ENCODE peak calls at places on chromosomes 4 and X, in five cellular contexts. G is fibroblast of lung, H is upper lobe of right lung, I is AG04450, L is spleen. S is an unnamed sample.

GRCh38 chr4:44760142-44760898 is 34.0 kb upstream of the GNPDA2 start:
- DNase-seq in I (no peak), H (no peak), L (no peak), G (peak; percentile 57), S (no peak)

GRCh38 chr4:82372874-82373815 is 646 bp downstream of the HNRNPD start:
- DNase-seq in H (peak; percentile 86), I (no peak), L (peak; percentile 88), G (peak; percentile 48), S (no peak)

GRCh38 chrX:139739138-139739537 is 31.2 kb upstream of the MCF2 start:
- DNase-seq in L (no peak), I (no peak), H (no peak), G (peak; percentile 41), S (no peak)

GRCh38 chr4:186726440-186727148 is 2.9 kb upstream of the FAT1 start:
- DNase-seq in G (peak; percentile 79), I (peak; percentile 49), H (peak; percentile 85), L (no peak), S (peak; percentile 63)

GRCh38 chr4:57081651-57082349 is 28.4 kb downstream of the IGFBP7 start:
- DNase-seq in G (no peak), H (no peak), I (no peak), L (no peak), S (no peak)

GRCh38 chr4:139886798-139887197 is 221.2 kb downstream of the MGST2 start:
- DNase-seq in G (no peak), I (no peak), L (no peak), H (no peak), S (no peak)

GRCh38 chr4:1767770-1768366 is 25.2 kb upstream of the FGFR3 start:
- DNase-seq in L (no peak), I (no peak), H (peak; percentile 91), G (peak; percentile 22), S (no peak)

GRCh38 chr4:156294577-156294976 is 340.9 kb upstream of the CTSO start:
- DNase-seq in H (no peak), L (no peak), I (peak; percentile 36), G (peak; percentile 79), S (no peak)

GRCh38 chr4:77284036-77284435 is 127.0 kb downstream of the CCNG2 start:
- DNase-seq in H (no peak), G (no peak), L (no peak), I (no peak), S (no peak)

GRCh38 chr4:167767281-167767680 is 325.1 kb upstream of the ANXA10 start:
- DNase-seq in L (no peak), I (no peak), H (no peak), G (no peak), S (no peak)

GRCh38 chrX:115178473-115178872 is 10.7 kb upstream of the RBMXL3 start:
- DNase-seq in L (no peak), G (no peak), H (no peak), I (no peak), S (no peak)

GRCh38 chr4:127776620-127777019 is 5.5 kb upstream of the HSPA4L start:
- DNase-seq in L (no peak), I (no peak), H (no peak), G (no peak), S (no peak)

GRCh38 chrX:36849407-36849806 is 158.8 kb upstream of the FAM47C start:
- DNase-seq in H (no peak), I (no peak), G (no peak), L (no peak), S (no peak)

GRCh38 chrX:52923781-52924241 is 26.7 kb downstream of the FAM156B start:
- DNase-seq in H (no peak), G (peak; percentile 56), L (peak; percentile 70), I (no peak), S (no peak)

GRCh38 chr4:37685211-37685725 is 908 bp downstream of the RELL1 start:
- DNase-seq in L (no peak), G (peak; percentile 85), I (peak; percentile 37), H (no peak), S (no peak)

GRCh38 chr4:37827030-37827705 is 682 bp downstream of the PGM2 start:
- DNase-seq in H (no peak), L (no peak), G (peak; percentile 61), I (no peak), S (peak; percentile 36)

GRCh38 chr4:107956011-107956410 is 24.7 kb downstream of the CYP2U1 start:
- DNase-seq in I (no peak), H (no peak), G (no peak), L (no peak), S (no peak)

GRCh38 chrX:76398970-76399369 is 28.5 kb upstream of the MAGEE1 start:
- DNase-seq in L (no peak), G (no peak), I (no peak), H (no peak), S (no peak)

GRCh38 chrX:48726596-48726995 is 30.1 kb downstream of the SUV39H1 start:
- DNase-seq in G (no peak), I (no peak), L (no peak), H (no peak), S (no peak)

GRCh38 chr4:186717556-186717955 is 6.1 kb downstream of the FAT1 start:
- DNase-seq in H (no peak), L (no peak), I (no peak), G (no peak), S (no peak)

GRCh38 chrX:85089321-85089840 is 85.7 kb downstream of the APOOL start:
- DNase-seq in H (no peak), G (no peak), I (no peak), L (no peak), S (no peak)

GRCh38 chr4:66539745-66540144 is 869.5 kb upstream of the EPHA5 start:
- DNase-seq in L (no peak), I (no peak), H (no peak), G (no peak), S (no peak)

GRCh38 chrX:11196476-11196875 is 85.3 kb downstream of the HCCS start:
- DNase-seq in G (no peak), L (no peak), H (no peak), I (no peak), S (no peak)

GRCh38 chr4:85828295-85828910 is 353.5 kb downstream of the ARHGAP24 start:
- DNase-seq in L (no peak), I (no peak), G (no peak), H (no peak), S (no peak)

GRCh38 chr4:141899541-141899940 is 263.2 kb downstream of the IL15 start:
- DNase-seq in L (no peak), G (no peak), I (no peak), H (no peak), S (no peak)

GRCh38 chr4:120769227-120769626 is 153.3 kb downstream of the PRDM5 start:
- DNase-seq in L (no peak), I (peak; percentile 82), G (peak; percentile 94), H (no peak), S (no peak)

GRCh38 chrX:54540289-54540688 is 10.3 kb downstream of the GNL3L start:
- DNase-seq in H (no peak), G (peak; percentile 11), L (no peak), I (peak; percentile 20), S (no peak)

GRCh38 chr4:14178421-14178820 is 550.9 kb upstream of the BOD1L1 start:
- DNase-seq in G (peak; percentile 50), H (no peak), I (no peak), L (no peak), S (no peak)

GRCh38 chr4:128718793-128719192 is 90.7 kb upstream of the JADE1 start:
- DNase-seq in G (peak; percentile 40), I (peak; percentile 29), H (no peak), L (no peak), S (no peak)

GRCh38 chr4:182453830-182454229 is 210.6 kb downstream of the TENM3 start:
- DNase-seq in G (no peak), I (no peak), L (no peak), H (no peak), S (no peak)

GRCh38 chrX:101357166-101357795 is 8.7 kb upstream of the TIMM8A start:
- DNase-seq in L (no peak), I (no peak), G (peak; percentile 2), H (no peak), S (no peak)

GRCh38 chr4:38411092-38411491 is 252.9 kb upstream of the KLF3 start:
- DNase-seq in G (no peak), I (no peak), H (no peak), L (no peak), S (no peak)

GRCh38 chr4:16031554-16032381 is 52.1 kb downstream of the PROM1 start:
- DNase-seq in L (no peak), I (no peak), G (no peak), H (no peak), S (no peak)

GRCh38 chr4:27861802-27862201 is 1001.2 kb downstream of the STIM2 start:
- DNase-seq in H (no peak), G (peak; percentile 31), L (no peak), I (no peak), S (no peak)

GRCh38 chr4:53863163-53863562 is 201.2 kb downstream of the CHIC2 start:
- DNase-seq in G (peak; percentile 86), L (no peak), I (no peak), H (no peak), S (no peak)

GRCh38 chr4:170716868-170717267 is 627.1 kb upstream of the AADAT start:
- DNase-seq in I (no peak), G (no peak), L (no peak), H (no peak), S (no peak)
- TF ChIP-seq CTCF in I (peak; percentile 14), G (no peak), L (no peak), H (no peak), S (no peak)

DNA sequence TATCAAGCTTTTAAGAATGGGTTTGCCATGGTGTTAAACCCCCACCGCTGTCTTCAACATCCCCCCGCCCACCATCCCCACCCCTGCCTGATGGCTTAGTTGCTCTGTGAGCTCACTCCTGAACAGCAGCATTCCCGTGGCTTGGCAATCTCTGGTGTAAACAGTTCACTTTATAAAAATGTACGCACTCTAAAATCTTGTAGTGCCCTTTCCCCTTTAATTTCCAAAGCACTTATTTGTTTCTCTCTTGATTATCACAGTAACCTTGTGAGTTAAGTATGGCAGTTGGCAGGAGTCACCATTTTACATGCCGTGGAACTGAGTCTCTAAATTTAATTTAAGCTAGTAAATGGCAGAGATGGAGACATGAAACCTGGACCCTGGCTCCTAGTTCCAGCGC is 123.0 kb downstream of the AFF1 start:
- DNase-seq in I (no peak), H (no peak), G (peak; percentile 53), L (no peak), S (no peak)
- H3K27ac ChIP-seq in I (no peak overlapping the region), H (peak overlapping the region; percentile 39), G (peak overlapping the region; percentile 8), L (no peak overlapping the region), S (peak overlapping the region; percentile 3)

GRCh38 chr4:184420881-184421416 is 53.4 kb downstream of the IRF2 start:
- DNase-seq in L (no peak), G (no peak), I (no peak), H (no peak), S (no peak)
- H3K4me3 ChIP-seq in L (peak overlapping the region; percentile 11), G (no peak overlapping the region), I (no peak overlapping the region), H (no peak overlapping the region), S (no peak overlapping the region)

GRCh38 chr4:74223098-74223497 is 65.2 kb downstream of the MTHFD2L start:
- DNase-seq in I (no peak), H (no peak), L (no peak), G (no peak), S (no peak)
- TF ChIP-seq CTCF in I (no peak), H (no peak), L (no peak), G (no peak), S (no peak)

DNA sequence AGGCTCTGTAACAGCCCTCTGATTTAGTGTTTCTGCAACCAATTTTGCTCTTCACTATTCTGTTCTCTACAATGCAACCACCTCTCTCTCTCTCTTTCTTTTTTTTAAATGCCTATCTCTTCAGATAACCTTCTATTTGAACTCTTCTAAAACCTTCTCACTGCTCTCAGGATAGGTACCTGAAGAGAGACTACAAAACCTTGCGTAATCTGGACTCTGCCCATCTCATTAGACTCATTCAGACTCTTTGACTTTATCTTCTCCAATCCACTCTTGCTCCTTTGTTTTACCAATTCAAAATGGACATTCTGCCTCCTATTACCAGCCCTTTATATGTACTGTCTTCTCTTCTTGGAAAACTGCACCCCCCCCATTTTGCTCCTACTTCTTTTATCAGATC is 291.6 kb downstream of the CAMK2D start:
- DNase-seq in G (no peak), I (no peak), L (no peak), H (no peak), S (no peak)
- H3K27ac ChIP-seq in G (peak overlapping the region; percentile 92), I (peak overlapping the region; percentile 63), L (no peak overlapping the region), H (no peak overlapping the region), S (peak overlapping the region; percentile 74)

S was measured in upper lobe of left lung.